ENCODE peak calls at places on chromosomes 16 and 17, in five cellular contexts. N is mammary epithelial cell; I is stimulated activated CD8-positive, alpha-beta memory T cell treated with anti-CD3 and anti-CD28 coated beads, Interleukin-12 subunit alpha, Interleukin-12 subunit beta, amount 100 ng/mL, for 1 hour; X is skeletal muscle cell; U is GM12865. L is an unnamed sample.

GRCh38 chr16:27646811-27647210 is 96.9 kb downstream of the KATNIP start:
- DNase-seq in N (no peak), I (no peak), X (peak; percentile 26), U (no peak), L (no peak)

GRCh38 chr16:35144212-35144932 is 1685.0 kb downstream of the TP53TG3F start:
- DNase-seq in N (no peak), I (no peak), X (no peak), U (no peak), L (no peak)

GRCh38 chr17:72334205-72334604 is 213.4 kb downstream of the SOX9 start:
- DNase-seq in N (peak; percentile 33), I (no peak), X (peak; percentile 45), U (no peak), L (no peak)

GRCh38 chr16:87443031-87443430 is 49.8 kb downstream of the ZCCHC14 start:
- DNase-seq in N (no peak), I (no peak), X (no peak), U (no peak), L (no peak)

GRCh38 chr17:29089601-29090044 is 46.7 kb downstream of the PIPOX start:
- DNase-seq in N (no peak), I (no peak), X (no peak), U (no peak), L (no peak)

GRCh38 chr16:3722508-3722907 is 5.2 kb upstream of the TRAP1 start:
- DNase-seq in N (no peak), I (no peak), X (no peak), U (no peak), L (no peak)

GRCh38 chr16:63925221-63925620 is 1196.6 kb downstream of the CDH11 start:
- DNase-seq in N (no peak), I (no peak), X (no peak), U (no peak), L (no peak)

GRCh38 chr17:2035549-2036490 is 5.9 kb downstream of the DPH1 start:
- DNase-seq in N (no peak), I (no peak), X (no peak), U (no peak), L (no peak)